ENCODE peak calls at places on chromosomes 12 and 14, in four cellular contexts. K, F, Y and V are unnamed samples.

GRCh38 chr14:76595266-76595665 is 166.0 kb upstream of the VASH1 start:
- DNase-seq in F (no peak), K (no peak), Y (no peak), V (no peak)

GRCh38 chr12:3352230-3352629 is 138.8 kb upstream of the PRMT8 start:
- DNase-seq in F (no peak), Y (no peak), K (no peak), V (no peak)

GRCh38 chr14:56055521-56055920 is 62.7 kb upstream of the PELI2 start:
- DNase-seq in F (no peak), K (no peak), Y (no peak), V (no peak)

GRCh38 chr14:88901199-88901588 is 76.7 kb downstream of the TTC8 start:
- DNase-seq in F (no peak), K (no peak), Y (no peak), V (no peak)

GRCh38 chr12:46432325-46432724 is 59.8 kb upstream of the SLC38A2 start:
- DNase-seq in Y (no peak), F (no peak), K (no peak), V (no peak)

GRCh38 chr14:104016873-104017650 is 68.4 kb upstream of the ASPG start:
- DNase-seq in K (no peak), F (no peak), Y (no peak), V (no peak)

GRCh38 chr14:29529418-29529817 is 398.2 kb downstream of the PRKD1 start:
- DNase-seq in Y (no peak), F (no peak), K (peak), V (no peak)

GRCh38 chr12:112961536-112961935 is 16.8 kb upstream of the OAS2 start:
- DNase-seq in K (no peak), F (no peak), Y (no peak), V (no peak)

GRCh38 chr12:38906482-38907170 is 1.2 kb upstream of the CPNE8 start:
- DNase-seq in Y (peak), K (no peak), F (peak), V (peak)

GRCh38 chr12:7304456-7304855 is 584 bp downstream of the ACSM4 start:
- DNase-seq in Y (no peak), K (no peak), F (no peak), V (no peak)

GRCh38 chr12:127660961-127661360 is 606.0 kb upstream of the TMEM132C start:
- DNase-seq in Y (no peak), K (no peak), F (peak), V (no peak)

GRCh38 chr12:122395319-122395718 is 27.1 kb downstream of the CLIP1 start:
- DNase-seq in F (peak), Y (no peak), K (peak), V (no peak)

GRCh38 chr14:98931911-98932310 is 340.1 kb downstream of the BCL11B start:
- DNase-seq in F (no peak), K (no peak), Y (no peak), V (peak)

GRCh38 chr12:3454780-3455179 is 36.2 kb upstream of the PRMT8 start:
- DNase-seq in K (no peak), Y (no peak), F (no peak), V (no peak)

GRCh38 chr14:92408186-92408585 is 85.2 kb downstream of the SLC24A4 start:
- DNase-seq in Y (no peak), F (peak), K (peak), V (no peak)

GRCh38 chr12:58967551-58967950 is 47.2 kb upstream of the LRIG3 start:
- DNase-seq in F (peak), K (peak), Y (no peak), V (no peak)

GRCh38 chr12:81084848-81085350 is 7.0 kb downstream of the ACSS3 start:
- DNase-seq in Y (no peak), K (no peak), F (peak), V (no peak)

GRCh38 chr14:56797569-56798446 is 12.5 kb downstream of the OTX2 start:
- DNase-seq in K (no peak), Y (no peak), F (no peak), V (no peak)

GRCh38 chr12:98146487-98146886 is 368.9 kb upstream of the TMPO start:
- DNase-seq in K (no peak), F (no peak), Y (no peak), V (no peak)

GRCh38 chr12:89661706-89662330 is 46.8 kb downstream of the ATP2B1 start:
- DNase-seq in Y (no peak), K (no peak), F (no peak), V (no peak)

GRCh38 chr12:87995581-87996178 is 33.5 kb downstream of the C12orf50 start:
- DNase-seq in K (peak), Y (no peak), F (peak), V (no peak)

GRCh38 chr12:111984820-111985219 is 28.1 kb downstream of the TMEM116 start:
- DNase-seq in Y (no peak), K (no peak), F (no peak), V (no peak)

GRCh38 chr12:1933342-1933992 is 15.0 kb upstream of the CACNA2D4 start:
- DNase-seq in F (no peak), K (peak), Y (peak), V (no peak)

GRCh38 chr12:18700254-18700653 is 37.6 kb downstream of the PLCZ1 start:
- DNase-seq in K (peak), F (peak), Y (no peak), V (peak)

GRCh38 chr14:44960646-44961045 is 1.1 kb downstream of the KLHL28 start:
- DNase-seq in Y (no peak), F (no peak), K (no peak), V (no peak)

GRCh38 chr14:34059037-34059924 is 108.4 kb upstream of the EGLN3 start:
- DNase-seq in Y (no peak), K (no peak), F (no peak), V (no peak)

GRCh38 chr14:44887596-44887955 is 74.2 kb downstream of the KLHL28 start:
- DNase-seq in Y (no peak), F (no peak), K (no peak), V (no peak)

GRCh38 chr12:27253347-27253746 is 9.3 kb downstream of the STK38L start:
- DNase-seq in Y (no peak), K (no peak), F (no peak), V (no peak)

GRCh38 chr12:58269476-58269875 is 328.1 kb downstream of the ATP23 start:
- DNase-seq in F (no peak), Y (no peak), K (no peak), V (no peak)

GRCh38 chr12:32230607-32230982 is 123.9 kb downstream of the BICD1 start:
- DNase-seq in K (no peak), Y (no peak), F (no peak), V (no peak)

GRCh38 chr12:116266220-116266619 is 11.3 kb downstream of the MED13L start:
- DNase-seq in K (peak), F (peak), Y (no peak), V (no peak)

GRCh38 chr12:10741836-10742235 is 18.7 kb upstream of the YBX3 start:
- DNase-seq in F (no peak), K (no peak), Y (no peak), V (no peak)

GRCh38 chr12:100184549-100184948 is 16.1 kb upstream of the ACTR6 start:
- DNase-seq in F (peak), Y (no peak), K (no peak), V (no peak)

GRCh38 chr14:28088125-28088524 is 678.5 kb upstream of the FOXG1 start:
- DNase-seq in F (no peak), Y (no peak), K (no peak), V (no peak)

GRCh38 chr12:19654630-19655384 is 215.5 kb downstream of the AEBP2 start:
- DNase-seq in Y (no peak), K (peak), F (peak), V (no peak)

GRCh38 chr12:107486140-107486892 is 199.3 kb upstream of the PWP1 start:
- DNase-seq in Y (no peak), F (no peak), K (no peak), V (no peak)

GRCh38 chr14:32432813-32433538 is 103.9 kb downstream of the AKAP6 start:
- DNase-seq in Y (no peak), F (no peak), K (no peak), V (peak)
- H3K4me3 ChIP-seq in Y (peak), F (no peak), K (no peak), V (peak)

GRCh38 chr14:105092124-105092911 is 27.1 kb upstream of the GPR132 start:
- DNase-seq in Y (peak), F (no peak), K (no peak), V (peak)
- H3K4me3 ChIP-seq in Y (peak), F (peak), K (peak), V (peak)

GRCh38 chr14:67492538-67492937 is 4.0 kb upstream of the TMEM229B start:
- DNase-seq in K (no peak), Y (no peak), F (no peak), V (no peak)

GRCh38 chr14:67491285-67491684 is 2.8 kb upstream of the TMEM229B start:
- DNase-seq in K (no peak), Y (no peak), F (no peak), V (no peak)

GRCh38 chr14:67487937-67488893 is at the start of gene TMEM229B:
- DNase-seq in K (no peak), F (no peak), Y (peak), V (no peak)

GRCh38 chr14:67491741-67492504 is 3.4 kb upstream of the TMEM229B start:
- DNase-seq in Y (no peak), K (no peak), F (no peak), V (no peak)

GRCh38 chr14:67490201-67490600 is 1.7 kb upstream of the TMEM229B start:
- DNase-seq in F (no peak), K (no peak), Y (peak), V (no peak)
- H3K4me3 ChIP-seq in F (no peak), K (no peak), Y (no peak), V (no peak)

DNA sequence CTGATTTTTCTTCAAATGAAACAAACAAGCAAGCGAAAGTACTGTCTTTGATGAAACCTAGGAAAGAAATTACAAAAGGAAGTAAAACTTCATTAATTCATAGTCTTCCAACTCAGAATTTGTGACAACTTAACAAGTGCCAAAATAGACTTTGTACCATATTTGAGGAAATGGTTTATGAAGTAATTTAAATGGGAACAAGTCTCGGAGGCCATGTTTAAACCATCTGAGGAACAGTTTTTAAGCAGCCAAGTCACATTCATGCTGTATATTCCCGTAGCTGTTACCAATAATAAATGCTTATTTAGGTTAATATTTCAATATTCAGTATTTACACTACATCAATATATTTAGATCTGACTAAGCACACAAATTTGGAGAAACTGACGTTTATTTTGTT is 779 bp upstream of the ARHGDIB start:
- DNase-seq in F (no peak), K (no peak), Y (no peak), V (no peak)
- H3K4me3 ChIP-seq in F (no peak), K (no peak), Y (peak), V (peak)